ENCODE peak calls at places on chromosomes 2 and 18, in nine cellular contexts. One of them, this sample, is unnamed.
A peak's percentile ranks its signal among the peaks of the same experiment; 100 is the strongest.

GRCh38 chr2:36441816-36442215 is 86.2 kb downstream of the CRIM1 start:
- DNase-seq in CD4-positive, CD25-positive, alpha-beta regulatory T cell: no peak
- DNase-seq in iPS DF 6.9: no peak
- DNase-seq in lung: no peak
- DNase-seq in esophagus muscularis mucosa: no peak
- DNase-seq in body of pancreas: no peak
- DNase-seq in OCI-LY7: no peak
- DNase-seq in A549: no peak
- DNase-seq in vagina: no peak
- DNase-seq in this sample: no peak

GRCh38 chr2:159615936-159616733 is at the start of gene BAZ2B:
- DNase-seq in esophagus muscularis mucosa: no peak
- DNase-seq in vagina: no peak
- DNase-seq in iPS DF 6.9: no peak
- DNase-seq in CD4-positive, CD25-positive, alpha-beta regulatory T cell: peak; percentile 12
- DNase-seq in body of pancreas: peak; percentile 58
- DNase-seq in OCI-LY7: no peak
- DNase-seq in A549: peak; percentile 31
- DNase-seq in lung: peak; percentile 67
- DNase-seq in this sample: peak; percentile 81

GRCh38 chr2:108215794-108216211 is 24.0 kb upstream of the SULT1C3 start:
- DNase-seq in CD4-positive, CD25-positive, alpha-beta regulatory T cell: no peak
- DNase-seq in esophagus muscularis mucosa: peak; percentile 81
- DNase-seq in A549: peak; percentile 46
- DNase-seq in body of pancreas: peak; percentile 23
- DNase-seq in OCI-LY7: no peak
- DNase-seq in lung: peak; percentile 38
- DNase-seq in vagina: no peak
- DNase-seq in iPS DF 6.9: no peak
- DNase-seq in this sample: no peak

GRCh38 chr2:25265802-25266201 is 75.9 kb downstream of the DNMT3A start:
- DNase-seq in lung: no peak
- DNase-seq in iPS DF 6.9: no peak
- DNase-seq in OCI-LY7: no peak
- DNase-seq in body of pancreas: no peak
- DNase-seq in CD4-positive, CD25-positive, alpha-beta regulatory T cell: no peak
- DNase-seq in esophagus muscularis mucosa: no peak
- DNase-seq in A549: no peak
- DNase-seq in vagina: no peak
- DNase-seq in this sample: no peak

GRCh38 chr2:111071480-111072143 is 49.1 kb upstream of the BCL2L11 start:
- DNase-seq in lung: no peak
- DNase-seq in CD4-positive, CD25-positive, alpha-beta regulatory T cell: no peak
- DNase-seq in body of pancreas: no peak
- DNase-seq in esophagus muscularis mucosa: no peak
- DNase-seq in vagina: no peak
- DNase-seq in iPS DF 6.9: no peak
- DNase-seq in OCI-LY7: no peak
- DNase-seq in A549: peak; percentile 8
- DNase-seq in this sample: no peak

GRCh38 chr2:101823347-101823791 is 125.9 kb downstream of the MAP4K4 start:
- DNase-seq in body of pancreas: peak; percentile 69
- DNase-seq in vagina: no peak
- DNase-seq in CD4-positive, CD25-positive, alpha-beta regulatory T cell: peak; percentile 65
- DNase-seq in iPS DF 6.9: no peak
- DNase-seq in esophagus muscularis mucosa: no peak
- DNase-seq in A549: no peak
- DNase-seq in OCI-LY7: peak; percentile 53
- DNase-seq in lung: peak; percentile 56
- DNase-seq in this sample: peak; percentile 75

GRCh38 chr18:51009071-51009470 is 20.9 kb upstream of the SMAD4 start:
- DNase-seq in lung: peak; percentile 62
- DNase-seq in A549: no peak
- DNase-seq in esophagus muscularis mucosa: no peak
- DNase-seq in CD4-positive, CD25-positive, alpha-beta regulatory T cell: no peak
- DNase-seq in vagina: no peak
- DNase-seq in iPS DF 6.9: no peak
- DNase-seq in body of pancreas: no peak
- DNase-seq in OCI-LY7: no peak
- DNase-seq in this sample: no peak

GRCh38 chr2:21772624-21773023 is 648.9 kb downstream of the TDRD15 start:
- DNase-seq in iPS DF 6.9: no peak
- DNase-seq in CD4-positive, CD25-positive, alpha-beta regulatory T cell: no peak
- DNase-seq in OCI-LY7: no peak
- DNase-seq in esophagus muscularis mucosa: no peak
- DNase-seq in A549: no peak
- DNase-seq in body of pancreas: no peak
- DNase-seq in lung: no peak
- DNase-seq in vagina: no peak
- DNase-seq in this sample: no peak

GRCh38 chr2:182616471-182617393 is 99.3 kb upstream of the DNAJC10 start:
- DNase-seq in esophagus muscularis mucosa: no peak
- DNase-seq in A549: no peak
- DNase-seq in vagina: no peak
- DNase-seq in iPS DF 6.9: no peak
- DNase-seq in OCI-LY7: no peak
- DNase-seq in lung: no peak
- DNase-seq in CD4-positive, CD25-positive, alpha-beta regulatory T cell: no peak
- DNase-seq in body of pancreas: no peak
- DNase-seq in this sample: no peak

GRCh38 chr2:101981484-101981883 is 10.3 kb upstream of the IL1R2 start:
- DNase-seq in esophagus muscularis mucosa: no peak
- DNase-seq in vagina: no peak
- DNase-seq in OCI-LY7: no peak
- DNase-seq in lung: no peak
- DNase-seq in A549: no peak
- DNase-seq in iPS DF 6.9: no peak
- DNase-seq in CD4-positive, CD25-positive, alpha-beta regulatory T cell: no peak
- DNase-seq in body of pancreas: no peak
- DNase-seq in this sample: no peak

GRCh38 chr2:23745726-23746105 is 181.2 kb downstream of the ATAD2B start:
- DNase-seq in iPS DF 6.9: no peak
- DNase-seq in vagina: no peak
- DNase-seq in lung: no peak
- DNase-seq in esophagus muscularis mucosa: no peak
- DNase-seq in CD4-positive, CD25-positive, alpha-beta regulatory T cell: no peak
- DNase-seq in A549: no peak
- DNase-seq in OCI-LY7: no peak
- DNase-seq in body of pancreas: peak; percentile 17
- DNase-seq in this sample: peak; percentile 72

DNA sequence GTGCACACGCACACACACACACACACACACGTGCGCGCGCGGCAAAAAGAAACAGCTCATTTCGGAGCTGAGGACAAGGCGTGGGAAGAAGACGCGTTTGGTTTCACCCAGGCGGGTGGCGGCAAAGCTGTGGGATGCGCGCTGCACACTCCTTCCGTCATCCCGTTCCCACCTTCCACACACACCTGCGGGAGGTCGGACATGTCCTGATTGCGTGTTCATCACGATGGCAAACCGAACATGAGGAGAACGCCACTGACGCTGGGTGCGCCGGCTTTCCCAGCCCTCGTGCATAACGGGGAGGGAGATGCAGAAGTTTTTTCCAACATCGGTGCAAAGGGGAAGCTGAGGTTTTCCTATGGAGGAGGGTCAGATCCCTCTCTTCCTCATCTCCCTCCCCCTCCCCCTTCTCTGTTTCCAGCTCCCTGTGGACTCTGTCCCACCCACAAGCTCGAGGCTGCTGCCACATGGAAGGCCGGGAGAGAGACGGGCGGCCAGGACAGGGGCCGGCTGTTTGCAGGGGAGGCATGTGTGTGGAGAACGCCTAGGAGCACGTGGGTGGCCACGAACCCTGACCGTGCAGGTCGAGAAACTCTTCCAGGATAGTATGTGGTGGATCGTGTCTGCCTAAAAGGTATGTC is 20.3 kb downstream of the MBP start:
- DNase-seq in vagina: peak; percentile 77
- DNase-seq in CD4-positive, CD25-positive, alpha-beta regulatory T cell: no peak
- DNase-seq in body of pancreas: no peak
- DNase-seq in iPS DF 6.9: no peak
- DNase-seq in OCI-LY7: no peak
- DNase-seq in lung: no peak
- DNase-seq in A549: no peak
- DNase-seq in esophagus muscularis mucosa: no peak
- DNase-seq in this sample: peak; percentile 71
- H3K27ac ChIP-seq in vagina: peak overlapping the region; percentile 95
- H3K27ac ChIP-seq in CD4-positive, CD25-positive, alpha-beta regulatory T cell: peak overlapping the region; percentile 47
- H3K27ac ChIP-seq in body of pancreas: peak overlapping the region; percentile 89
- H3K27ac ChIP-seq in iPS DF 6.9: no peak overlapping the region
- H3K27ac ChIP-seq in OCI-LY7: no peak overlapping the region
- H3K27ac ChIP-seq in lung: peak overlapping the region; percentile 57
- H3K27ac ChIP-seq in A549: no peak overlapping the region
- H3K27ac ChIP-seq in esophagus muscularis mucosa: no peak overlapping the region
- H3K27ac ChIP-seq in this sample: no peak overlapping the region

GRCh38 chr2:127811397-127811860 is 458 bp upstream of the WDR33 start:
- DNase-seq in CD4-positive, CD25-positive, alpha-beta regulatory T cell: no peak
- DNase-seq in esophagus muscularis mucosa: no peak
- DNase-seq in lung: no peak
- DNase-seq in A549: peak; percentile 29
- DNase-seq in iPS DF 6.9: no peak
- DNase-seq in OCI-LY7: no peak
- DNase-seq in body of pancreas: no peak
- DNase-seq in vagina: no peak
- DNase-seq in this sample: no peak
- H3K4me1 ChIP-seq in CD4-positive, CD25-positive, alpha-beta regulatory T cell: peaks cover 45% of the 10 kb centered on the region
- H3K4me1 ChIP-seq in esophagus muscularis mucosa: peaks cover 40% of the 10 kb centered on the region
- H3K4me1 ChIP-seq in lung: no peaks in the 10 kb centered on the region
- H3K4me1 ChIP-seq in A549: peaks cover 32% of the 10 kb centered on the region
- H3K4me1 ChIP-seq in iPS DF 6.9: no peaks in the 10 kb centered on the region
- H3K4me1 ChIP-seq in OCI-LY7: peaks cover 47% of the 10 kb centered on the region
- H3K4me1 ChIP-seq in body of pancreas: peaks cover 36% of the 10 kb centered on the region
- H3K4me1 ChIP-seq in vagina: peaks cover 34% of the 10 kb centered on the region
- H3K4me1 ChIP-seq in this sample: peaks cover 29% of the 10 kb centered on the region

DNA sequence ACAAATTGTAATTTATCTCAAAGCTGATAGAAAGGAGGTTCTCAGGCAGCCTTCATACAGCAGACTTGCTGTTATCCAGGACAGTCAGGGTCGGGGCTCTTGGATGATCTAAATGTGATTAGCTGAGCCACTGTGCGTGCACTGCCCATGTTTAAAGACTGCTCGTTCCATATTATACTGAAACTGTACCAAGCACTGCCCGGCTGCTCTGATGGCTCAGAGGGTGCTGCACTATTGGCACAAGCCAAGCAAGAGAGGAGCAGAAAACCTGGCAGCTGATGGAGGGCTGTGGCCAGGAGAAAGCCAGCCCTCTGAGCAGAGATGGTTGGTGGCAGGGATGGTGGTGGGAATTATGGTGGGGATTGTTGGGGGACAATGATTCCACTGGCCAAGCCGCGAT is 63.4 kb downstream of the COL6A3 start:
- DNase-seq in A549: no peak
- DNase-seq in iPS DF 6.9: no peak
- DNase-seq in OCI-LY7: no peak
- DNase-seq in lung: no peak
- DNase-seq in vagina: peak; percentile 91
- DNase-seq in CD4-positive, CD25-positive, alpha-beta regulatory T cell: no peak
- DNase-seq in body of pancreas: no peak
- DNase-seq in esophagus muscularis mucosa: no peak
- DNase-seq in this sample: no peak
- H3K27ac ChIP-seq in A549: no peak overlapping the region
- H3K27ac ChIP-seq in iPS DF 6.9: no peak overlapping the region
- H3K27ac ChIP-seq in OCI-LY7: no peak overlapping the region
- H3K27ac ChIP-seq in lung: peak overlapping the region; percentile 19
- H3K27ac ChIP-seq in vagina: peak overlapping the region; percentile 64
- H3K27ac ChIP-seq in CD4-positive, CD25-positive, alpha-beta regulatory T cell: no peak overlapping the region
- H3K27ac ChIP-seq in body of pancreas: no peak overlapping the region
- H3K27ac ChIP-seq in esophagus muscularis mucosa: peak overlapping the region; percentile 51
- H3K27ac ChIP-seq in this sample: peak overlapping the region; percentile 91

DNA sequence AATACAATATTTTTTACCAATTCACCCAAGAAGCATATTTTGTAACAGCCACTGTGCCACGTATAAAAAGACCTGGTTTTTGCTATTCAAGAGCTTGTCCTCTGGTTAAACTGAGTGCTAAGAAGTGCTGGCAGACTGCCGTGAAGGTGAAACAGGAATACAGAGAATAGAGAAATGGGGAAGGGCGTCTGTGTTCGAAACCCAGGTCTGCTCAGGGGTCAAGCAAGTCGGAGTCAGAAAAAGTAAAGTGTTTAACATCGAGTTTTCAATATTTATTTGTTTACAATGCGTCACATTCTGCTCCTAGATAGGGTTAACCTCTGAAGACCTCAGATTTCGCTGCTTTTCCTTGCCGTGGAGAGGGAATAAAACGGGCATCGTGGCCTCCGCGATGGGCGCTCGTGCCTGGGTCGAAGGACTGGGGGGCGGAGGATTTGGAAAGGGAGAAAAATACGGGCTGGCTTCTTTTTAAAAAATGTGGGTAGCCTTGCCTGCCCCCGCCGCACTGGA is 1.2 kb upstream of the SNTG2 start:
- DNase-seq in body of pancreas: no peak
- DNase-seq in iPS DF 6.9: no peak
- DNase-seq in lung: no peak
- DNase-seq in A549: no peak
- DNase-seq in OCI-LY7: no peak
- DNase-seq in CD4-positive, CD25-positive, alpha-beta regulatory T cell: no peak
- DNase-seq in esophagus muscularis mucosa: peak; percentile 34
- DNase-seq in vagina: no peak
- DNase-seq in this sample: no peak
- H3K4me1 ChIP-seq in body of pancreas: peaks cover 20% of the 10 kb centered on the region
- H3K4me1 ChIP-seq in iPS DF 6.9: peaks cover 8% of the 10 kb centered on the region
- H3K4me1 ChIP-seq in lung: peaks cover 3% of the 10 kb centered on the region
- H3K4me1 ChIP-seq in A549: no peaks in the 10 kb centered on the region
- H3K4me1 ChIP-seq in OCI-LY7: peaks cover 6% of the 10 kb centered on the region
- H3K4me1 ChIP-seq in CD4-positive, CD25-positive, alpha-beta regulatory T cell: peaks cover 7% of the 10 kb centered on the region
- H3K4me1 ChIP-seq in esophagus muscularis mucosa: peaks cover 21% of the 10 kb centered on the region
- H3K4me1 ChIP-seq in vagina: peaks cover 11% of the 10 kb centered on the region
- H3K4me1 ChIP-seq in this sample: peaks cover 20% of the 10 kb centered on the region

GRCh38 chr18:27075828-27076227 is 109.3 kb downstream of the CHST9 start:
- DNase-seq in CD4-positive, CD25-positive, alpha-beta regulatory T cell: no peak
- DNase-seq in A549: no peak
- DNase-seq in body of pancreas: no peak
- DNase-seq in lung: no peak
- DNase-seq in iPS DF 6.9: no peak
- DNase-seq in OCI-LY7: no peak
- DNase-seq in esophagus muscularis mucosa: no peak
- DNase-seq in vagina: no peak
- DNase-seq in this sample: no peak
- H3K27ac ChIP-seq in CD4-positive, CD25-positive, alpha-beta regulatory T cell: no peak overlapping the region
- H3K27ac ChIP-seq in A549: no peak overlapping the region
- H3K27ac ChIP-seq in body of pancreas: no peak overlapping the region
- H3K27ac ChIP-seq in lung: no peak overlapping the region
- H3K27ac ChIP-seq in iPS DF 6.9: no peak overlapping the region
- H3K27ac ChIP-seq in OCI-LY7: no peak overlapping the region
- H3K27ac ChIP-seq in esophagus muscularis mucosa: no peak overlapping the region
- H3K27ac ChIP-seq in vagina: no peak overlapping the region
- H3K27ac ChIP-seq in this sample: no peak overlapping the region

DNA sequence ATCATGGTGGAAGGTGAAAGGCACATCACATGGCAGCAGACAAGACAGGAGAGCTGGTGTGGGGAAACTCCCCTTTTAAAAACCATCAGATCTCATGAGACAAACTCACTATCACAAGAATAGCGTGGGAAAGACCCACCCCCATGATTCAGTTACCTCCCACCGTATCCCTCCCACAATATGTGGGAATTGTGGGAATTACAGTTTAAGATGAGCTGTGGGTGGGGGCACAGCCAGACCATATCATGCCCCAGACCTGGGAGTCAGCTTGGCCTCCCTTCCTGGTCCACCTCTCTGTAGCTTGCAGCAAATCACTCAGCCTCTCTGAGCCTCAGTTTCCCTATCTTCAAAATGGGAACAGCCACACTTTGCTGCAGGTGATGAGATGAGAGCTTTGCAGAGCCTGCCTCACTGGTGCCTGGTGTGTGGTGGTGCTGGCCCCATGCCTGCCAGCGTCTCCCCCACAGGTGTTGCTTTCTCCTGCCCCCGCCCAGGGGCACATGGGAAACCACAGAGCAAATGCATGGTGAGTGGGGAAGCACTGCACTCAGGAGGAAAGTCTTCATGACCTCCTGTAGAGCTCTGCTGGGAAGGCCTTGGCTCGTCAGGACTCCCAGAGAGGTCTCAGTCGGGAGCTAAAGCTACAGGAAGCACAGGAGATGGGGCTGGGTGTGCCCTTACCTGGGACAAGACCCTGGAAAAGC is 31.2 kb downstream of the GREB1 start:
- DNase-seq in iPS DF 6.9: no peak
- DNase-seq in CD4-positive, CD25-positive, alpha-beta regulatory T cell: no peak
- DNase-seq in lung: no peak
- DNase-seq in vagina: no peak
- DNase-seq in OCI-LY7: no peak
- DNase-seq in esophagus muscularis mucosa: no peak
- DNase-seq in body of pancreas: no peak
- DNase-seq in A549: no peak
- DNase-seq in this sample: peak; percentile 38
- H3K4me1 ChIP-seq in iPS DF 6.9: peaks cover 1% of the 10 kb centered on the region
- H3K4me1 ChIP-seq in CD4-positive, CD25-positive, alpha-beta regulatory T cell: no peaks in the 10 kb centered on the region
- H3K4me1 ChIP-seq in lung: no peaks in the 10 kb centered on the region
- H3K4me1 ChIP-seq in vagina: peaks cover 7% of the 10 kb centered on the region
- H3K4me1 ChIP-seq in OCI-LY7: no peaks in the 10 kb centered on the region
- H3K4me1 ChIP-seq in esophagus muscularis mucosa: no peaks in the 10 kb centered on the region
- H3K4me1 ChIP-seq in body of pancreas: peaks cover 5% of the 10 kb centered on the region
- H3K4me1 ChIP-seq in A549: no peaks in the 10 kb centered on the region
- H3K4me1 ChIP-seq in this sample: no peaks in the 10 kb centered on the region